ENCODE peak calls at places on chromosome 10, in six cellular contexts. Y is HCT116; N is cardiac muscle cell; Q is tibial artery; T is GM23248; L is activated CD4-positive, CD25-positive, alpha-beta regulatory T cell treated with anti-CD3 and anti-CD28 coated beads, Interleukin-2, amount 50 U/mL, for 72 hours. H is an unnamed sample.

GRCh38 chr10:24722676-24723385 is 856 bp downstream of the ARHGAP21 start:
- DNase-seq in Q (peak), Y (no peak), T (peak), N (peak), L (peak), H (peak)

GRCh38 chr10:23512355-23513058 is 73.6 kb downstream of the OTUD1 start:
- DNase-seq in Y (peak), L (no peak), N (no peak), T (peak), Q (no peak), H (peak)

GRCh38 chr10:101061814-101062230 is at the start of gene KAZALD1:
- DNase-seq in N (peak), Q (no peak), L (no peak), T (peak), Y (no peak), H (no peak)

GRCh38 chr10:14617125-14617524 is 157.6 kb downstream of the FAM107B start:
- DNase-seq in Y (no peak), N (no peak), Q (no peak), T (no peak), L (no peak), H (no peak)

GRCh38 chr10:63611078-63611477 is 89.9 kb downstream of the REEP3 start:
- DNase-seq in Y (no peak), T (peak), N (no peak), Q (no peak), L (no peak), H (peak)

GRCh38 chr10:46018453-46019169 is 11.8 kb downstream of the NCOA4 start:
- DNase-seq in T (peak), Q (no peak), Y (no peak), N (no peak), L (no peak), H (no peak)

GRCh38 chr10:126576336-126576735 is 94.2 kb downstream of the C10orf90 start:
- DNase-seq in Y (no peak), N (no peak), L (no peak), Q (no peak), T (peak), H (no peak)

GRCh38 chr10:44030132-44030531 is 354.8 kb downstream of the CXCL12 start:
- DNase-seq in N (no peak), Y (no peak), L (no peak), T (no peak), Q (no peak), H (no peak)

GRCh38 chr10:86963341-86963919 is 4.9 kb upstream of the ADIRF start:
- DNase-seq in T (no peak), L (no peak), Q (no peak), Y (no peak), N (no peak), H (no peak)

GRCh38 chr10:99470327-99470726 is 39.9 kb upstream of the GOT1 start:
- DNase-seq in Q (no peak), L (no peak), T (no peak), N (no peak), Y (no peak), H (no peak)

GRCh38 chr10:61028861-61029361 is 84.9 kb upstream of the RHOBTB1 start:
- DNase-seq in N (no peak), T (peak), Y (no peak), Q (no peak), L (no peak), H (no peak)

GRCh38 chr10:60710041-60710440 is 68.2 kb upstream of the CDK1 start:
- DNase-seq in T (no peak), Q (no peak), Y (no peak), L (no peak), N (no peak), H (no peak)

GRCh38 chr10:73922007-73922863 is 11.3 kb downstream of the PLAU start:
- DNase-seq in L (no peak), N (no peak), T (no peak), Q (no peak), Y (no peak), H (no peak)

GRCh38 chr10:103794996-103795395 is 60.4 kb downstream of the SH3PXD2A start:
- DNase-seq in T (no peak), Q (no peak), L (no peak), N (no peak), Y (no peak), H (no peak)

GRCh38 chr10:124152139-124152780 is 58.9 kb upstream of the CHST15 start:
- DNase-seq in N (no peak), L (no peak), Y (peak), Q (peak), T (peak), H (peak)

GRCh38 chr10:72800000-72800740 is 93.4 kb upstream of the OIT3 start:
- DNase-seq in Q (no peak), N (no peak), L (no peak), Y (no peak), T (peak), H (no peak)

GRCh38 chr10:112716924-112717348 is 233.1 kb upstream of the TCF7L2 start:
- DNase-seq in Y (peak), N (no peak), T (peak), Q (no peak), L (no peak), H (peak)

GRCh38 chr10:79402625-79402946 is 42.8 kb downstream of the ZCCHC24 start:
- DNase-seq in Y (no peak), T (no peak), Q (no peak), L (no peak), N (no peak), H (no peak)

GRCh38 chr10:128985036-128985435 is 482.0 kb upstream of the MGMT start:
- DNase-seq in Y (no peak), T (no peak), Q (no peak), L (no peak), N (no peak), H (no peak)

GRCh38 chr10:89391882-89392756 is at the start of gene IFIT1:
- DNase-seq in N (peak), Q (peak), T (peak), L (no peak), Y (peak), H (peak)

GRCh38 chr10:87782721-87783120 is 35.3 kb downstream of the ATAD1 start:
- DNase-seq in Y (no peak), L (no peak), N (no peak), T (no peak), Q (no peak), H (no peak)

GRCh38 chr10:117271427-117271826 is 30.5 kb downstream of the SLC18A2 start:
- DNase-seq in Y (peak), N (no peak), L (no peak), T (peak), Q (no peak), H (no peak)

GRCh38 chr10:30786131-30786530 is 156.6 kb upstream of the LYZL2 start:
- DNase-seq in T (peak), N (no peak), Y (no peak), Q (no peak), L (no peak), H (peak)

GRCh38 chr10:69807122-69807521 is 5.4 kb downstream of the COL13A1 start:
- DNase-seq in Q (no peak), T (peak), Y (peak), N (no peak), L (no peak), H (peak)

GRCh38 chr10:70715853-70716795 is 43.8 kb downstream of the ADAMTS14 start:
- DNase-seq in N (no peak), Q (no peak), Y (peak), T (peak), L (no peak), H (peak)

GRCh38 chr10:101741938-101742337 is 34.0 kb downstream of the FGF8 start:
- DNase-seq in N (no peak), L (no peak), Y (no peak), Q (no peak), T (no peak), H (no peak)

GRCh38 chr10:61900829-61901783 is at the start of gene ARID5B:
- DNase-seq in Q (peak), N (peak), T (peak), Y (peak), L (peak), H (peak)

GRCh38 chr10:103473261-103473671 is 5.8 kb downstream of the CALHM3 start:
- DNase-seq in T (no peak), N (no peak), Q (no peak), L (no peak), Y (no peak), H (no peak)

GRCh38 chr10:239109-239508 is 103.9 kb downstream of the ZMYND11 start:
- DNase-seq in T (peak), L (no peak), Y (no peak), Q (no peak), N (no peak), H (no peak)

GRCh38 chr10:77594171-77594783 is 43.3 kb downstream of the KCNMA1 start:
- DNase-seq in Q (no peak), N (no peak), Y (no peak), L (no peak), T (no peak), H (no peak)

GRCh38 chr10:60978287-60979115 is 34.5 kb upstream of the RHOBTB1 start:
- DNase-seq in T (peak), Y (peak), Q (no peak), L (no peak), N (no peak), H (no peak)

GRCh38 chr10:8035641-8036520 is 18.6 kb upstream of the GATA3 start:
- DNase-seq in N (peak), Q (peak), L (peak), T (no peak), Y (no peak), H (no peak)

GRCh38 chr10:97079157-97079435 is 106.7 kb downstream of the SLIT1 start:
- DNase-seq in L (no peak), T (no peak), N (no peak), Q (no peak), Y (no peak), H (no peak)

GRCh38 chr10:95759233-95759826 is 3.4 kb downstream of the ENTPD1 start:
- DNase-seq in L (no peak), N (no peak), Q (no peak), Y (no peak), T (no peak), H (no peak)

GRCh38 chr10:32148864-32149256 is 92.6 kb upstream of the KIF5B start:
- DNase-seq in N (no peak), T (no peak), Y (no peak), L (no peak), Q (no peak), H (no peak)

GRCh38 chr10:103822052-103822716 is 33.2 kb downstream of the SH3PXD2A start:
- DNase-seq in L (no peak), N (no peak), Q (no peak), Y (no peak), T (no peak), H (no peak)